ENCODE peak calls at places on chromosome 11, in nine cellular contexts. One of them, this sample, is unnamed.
A peak's percentile ranks its signal among the peaks of the same experiment; 100 is the strongest.

GRCh38 chr11:7672960-7673723 is at the start of gene CYB5R2:
- DNase-seq in left lung: peak; percentile 91
- DNase-seq in endodermal cell: peak; percentile 92
- DNase-seq in upper lobe of left lung: peak; percentile 94
- DNase-seq in left ventricle myocardium inferior: peak; percentile 76
- DNase-seq in ovary: peak; percentile 90
- DNase-seq in naive thymus-derived CD4-positive, alpha-beta T cell: peak; percentile 29
- DNase-seq in CD8-positive, alpha-beta T cell: no peak
- DNase-seq in tibial artery: peak; percentile 85
- DNase-seq in this sample: no peak

GRCh38 chr11:60485987-60486386 is 6.6 kb upstream of the MS4A12 start:
- DNase-seq in endodermal cell: peak; percentile 80
- DNase-seq in tibial artery: no peak
- DNase-seq in upper lobe of left lung: no peak
- DNase-seq in naive thymus-derived CD4-positive, alpha-beta T cell: no peak
- DNase-seq in left lung: no peak
- DNase-seq in ovary: no peak
- DNase-seq in CD8-positive, alpha-beta T cell: no peak
- DNase-seq in left ventricle myocardium inferior: no peak
- DNase-seq in this sample: peak; percentile 75

GRCh38 chr11:31968774-31969433 is 122.0 kb upstream of the RCN1 start:
- DNase-seq in tibial artery: no peak
- DNase-seq in CD8-positive, alpha-beta T cell: no peak
- DNase-seq in left ventricle myocardium inferior: no peak
- DNase-seq in left lung: no peak
- DNase-seq in naive thymus-derived CD4-positive, alpha-beta T cell: no peak
- DNase-seq in ovary: no peak
- DNase-seq in upper lobe of left lung: no peak
- DNase-seq in endodermal cell: no peak
- DNase-seq in this sample: no peak

GRCh38 chr11:128603003-128603715 is 15.8 kb upstream of the ETS1 start:
- DNase-seq in upper lobe of left lung: no peak
- DNase-seq in endodermal cell: peak; percentile 24
- DNase-seq in naive thymus-derived CD4-positive, alpha-beta T cell: no peak
- DNase-seq in ovary: no peak
- DNase-seq in left ventricle myocardium inferior: no peak
- DNase-seq in CD8-positive, alpha-beta T cell: no peak
- DNase-seq in left lung: no peak
- DNase-seq in tibial artery: no peak
- DNase-seq in this sample: no peak

GRCh38 chr11:64000740-64001514 is 14.7 kb downstream of the OTUB1 start:
- DNase-seq in ovary: no peak
- DNase-seq in upper lobe of left lung: peak; percentile 83
- DNase-seq in CD8-positive, alpha-beta T cell: no peak
- DNase-seq in naive thymus-derived CD4-positive, alpha-beta T cell: no peak
- DNase-seq in left lung: no peak
- DNase-seq in left ventricle myocardium inferior: no peak
- DNase-seq in endodermal cell: no peak
- DNase-seq in tibial artery: no peak
- DNase-seq in this sample: no peak

GRCh38 chr11:113465786-113466185 is 9.4 kb downstream of the DRD2 start:
- DNase-seq in naive thymus-derived CD4-positive, alpha-beta T cell: no peak
- DNase-seq in CD8-positive, alpha-beta T cell: no peak
- DNase-seq in ovary: no peak
- DNase-seq in upper lobe of left lung: no peak
- DNase-seq in left lung: no peak
- DNase-seq in endodermal cell: peak; percentile 2
- DNase-seq in tibial artery: no peak
- DNase-seq in left ventricle myocardium inferior: no peak
- DNase-seq in this sample: no peak

GRCh38 chr11:1085440-1086170 is 10.9 kb downstream of the MUC2 start:
- DNase-seq in naive thymus-derived CD4-positive, alpha-beta T cell: no peak
- DNase-seq in endodermal cell: no peak
- DNase-seq in CD8-positive, alpha-beta T cell: no peak
- DNase-seq in left ventricle myocardium inferior: peak; percentile 13
- DNase-seq in ovary: peak; percentile 22
- DNase-seq in left lung: peak; percentile 79
- DNase-seq in tibial artery: peak; percentile 60
- DNase-seq in upper lobe of left lung: peak; percentile 78
- DNase-seq in this sample: no peak

GRCh38 chr11:96045622-96046456 is 121.9 kb upstream of the MTMR2 start:
- DNase-seq in left ventricle myocardium inferior: peak; percentile 21
- DNase-seq in naive thymus-derived CD4-positive, alpha-beta T cell: no peak
- DNase-seq in tibial artery: peak; percentile 81
- DNase-seq in upper lobe of left lung: no peak
- DNase-seq in CD8-positive, alpha-beta T cell: no peak
- DNase-seq in ovary: peak; percentile 69
- DNase-seq in endodermal cell: peak; percentile 86
- DNase-seq in left lung: no peak
- DNase-seq in this sample: peak; percentile 25

GRCh38 chr11:35567737-35568465 is 42.5 kb upstream of the PAMR1 start:
- DNase-seq in CD8-positive, alpha-beta T cell: no peak
- DNase-seq in tibial artery: no peak
- DNase-seq in left lung: no peak
- DNase-seq in naive thymus-derived CD4-positive, alpha-beta T cell: no peak
- DNase-seq in upper lobe of left lung: no peak
- DNase-seq in left ventricle myocardium inferior: no peak
- DNase-seq in ovary: no peak
- DNase-seq in endodermal cell: peak; percentile 76
- DNase-seq in this sample: no peak

GRCh38 chr11:19615503-19615902 is 97.1 kb upstream of the NAV2 start:
- DNase-seq in tibial artery: no peak
- DNase-seq in CD8-positive, alpha-beta T cell: no peak
- DNase-seq in left ventricle myocardium inferior: no peak
- DNase-seq in upper lobe of left lung: no peak
- DNase-seq in left lung: no peak
- DNase-seq in endodermal cell: no peak
- DNase-seq in naive thymus-derived CD4-positive, alpha-beta T cell: no peak
- DNase-seq in ovary: no peak
- DNase-seq in this sample: no peak

GRCh38 chr11:131583823-131584222 is 213.4 kb downstream of the NTM start:
- DNase-seq in naive thymus-derived CD4-positive, alpha-beta T cell: no peak
- DNase-seq in tibial artery: no peak
- DNase-seq in left ventricle myocardium inferior: no peak
- DNase-seq in CD8-positive, alpha-beta T cell: no peak
- DNase-seq in upper lobe of left lung: no peak
- DNase-seq in endodermal cell: no peak
- DNase-seq in ovary: no peak
- DNase-seq in left lung: no peak
- DNase-seq in this sample: no peak

GRCh38 chr11:62881579-62882427 is 1.1 kb downstream of the SLC3A2 start:
- DNase-seq in naive thymus-derived CD4-positive, alpha-beta T cell: peak; percentile 91
- DNase-seq in left ventricle myocardium inferior: peak; percentile 90
- DNase-seq in left lung: peak; percentile 97
- DNase-seq in CD8-positive, alpha-beta T cell: peak; percentile 95
- DNase-seq in tibial artery: peak; percentile 98
- DNase-seq in endodermal cell: no peak
- DNase-seq in upper lobe of left lung: no peak
- DNase-seq in ovary: peak; percentile 95
- DNase-seq in this sample: peak; percentile 97

GRCh38 chr11:44711772-44712608 is 14.8 kb upstream of the TSPAN18 start:
- DNase-seq in endodermal cell: peak; percentile 77
- DNase-seq in left lung: no peak
- DNase-seq in tibial artery: no peak
- DNase-seq in upper lobe of left lung: peak; percentile 28
- DNase-seq in CD8-positive, alpha-beta T cell: no peak
- DNase-seq in left ventricle myocardium inferior: no peak
- DNase-seq in ovary: no peak
- DNase-seq in naive thymus-derived CD4-positive, alpha-beta T cell: no peak
- DNase-seq in this sample: no peak

GRCh38 chr11:67256477-67256876 is 9.8 kb upstream of the GRK2 start:
- DNase-seq in tibial artery: no peak
- DNase-seq in naive thymus-derived CD4-positive, alpha-beta T cell: no peak
- DNase-seq in endodermal cell: no peak
- DNase-seq in left lung: no peak
- DNase-seq in left ventricle myocardium inferior: no peak
- DNase-seq in upper lobe of left lung: no peak
- DNase-seq in ovary: no peak
- DNase-seq in CD8-positive, alpha-beta T cell: no peak
- DNase-seq in this sample: no peak

GRCh38 chr11:117282956-117283355 is 8.2 kb upstream of the BACE1-AS start:
- DNase-seq in CD8-positive, alpha-beta T cell: no peak
- DNase-seq in left lung: no peak
- DNase-seq in naive thymus-derived CD4-positive, alpha-beta T cell: no peak
- DNase-seq in upper lobe of left lung: no peak
- DNase-seq in endodermal cell: peak; percentile 7
- DNase-seq in ovary: no peak
- DNase-seq in tibial artery: no peak
- DNase-seq in left ventricle myocardium inferior: no peak
- DNase-seq in this sample: no peak

GRCh38 chr11:9056467-9056866 is 34.9 kb downstream of the SCUBE2 start:
- DNase-seq in naive thymus-derived CD4-positive, alpha-beta T cell: no peak
- DNase-seq in CD8-positive, alpha-beta T cell: no peak
- DNase-seq in ovary: no peak
- DNase-seq in left lung: no peak
- DNase-seq in endodermal cell: no peak
- DNase-seq in tibial artery: no peak
- DNase-seq in left ventricle myocardium inferior: no peak
- DNase-seq in upper lobe of left lung: no peak
- DNase-seq in this sample: no peak

GRCh38 chr11:45468265-45468856 is 182.2 kb upstream of the SYT13 start:
- DNase-seq in left lung: no peak
- DNase-seq in upper lobe of left lung: no peak
- DNase-seq in left ventricle myocardium inferior: no peak
- DNase-seq in naive thymus-derived CD4-positive, alpha-beta T cell: no peak
- DNase-seq in ovary: no peak
- DNase-seq in tibial artery: no peak
- DNase-seq in endodermal cell: peak; percentile 70
- DNase-seq in CD8-positive, alpha-beta T cell: no peak
- DNase-seq in this sample: no peak

GRCh38 chr11:134636071-134636470 is 224.0 kb upstream of the B3GAT1 start:
- DNase-seq in endodermal cell: peak; percentile 33
- DNase-seq in naive thymus-derived CD4-positive, alpha-beta T cell: no peak
- DNase-seq in left ventricle myocardium inferior: no peak
- DNase-seq in CD8-positive, alpha-beta T cell: no peak
- DNase-seq in tibial artery: peak; percentile 61
- DNase-seq in ovary: no peak
- DNase-seq in left lung: no peak
- DNase-seq in upper lobe of left lung: peak; percentile 76
- DNase-seq in this sample: no peak

GRCh38 chr11:46264030-46264429 is 13.4 kb upstream of the CREB3L1 start:
- DNase-seq in upper lobe of left lung: no peak
- DNase-seq in left lung: no peak
- DNase-seq in endodermal cell: no peak
- DNase-seq in naive thymus-derived CD4-positive, alpha-beta T cell: no peak
- DNase-seq in tibial artery: no peak
- DNase-seq in left ventricle myocardium inferior: no peak
- DNase-seq in ovary: no peak
- DNase-seq in CD8-positive, alpha-beta T cell: no peak
- DNase-seq in this sample: no peak

DNA sequence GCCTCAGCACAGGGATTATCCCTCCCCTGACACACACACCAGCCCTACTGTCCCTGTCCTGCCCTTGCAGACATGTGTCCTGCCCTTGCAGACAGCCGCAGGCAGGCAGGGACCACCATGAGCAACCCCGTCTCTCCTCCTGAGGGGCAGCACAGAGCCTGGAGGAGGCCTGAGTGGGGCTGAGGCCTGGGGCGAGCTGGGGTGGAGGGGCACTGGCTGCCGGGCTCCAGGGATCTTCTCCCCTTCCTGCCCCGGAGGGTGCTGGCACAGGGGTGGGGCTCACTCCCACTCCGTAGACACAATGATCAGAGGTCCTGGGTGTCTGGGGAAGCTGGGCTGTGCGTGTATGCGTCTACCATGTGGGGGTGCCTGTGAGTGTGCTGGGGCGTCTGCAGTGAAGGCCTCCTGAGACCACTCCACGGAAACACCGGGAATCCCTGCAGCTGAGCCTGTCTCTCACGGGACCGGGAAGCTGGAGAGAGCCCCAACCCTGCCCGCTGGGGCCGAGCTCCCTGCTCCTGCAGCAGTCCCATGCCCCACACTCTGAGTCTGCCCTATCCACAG is 549 bp downstream of the TSPAN32 start:
- DNase-seq in endodermal cell: peak; percentile 53
- DNase-seq in ovary: peak; percentile 26
- DNase-seq in CD8-positive, alpha-beta T cell: peak; percentile 73
- DNase-seq in upper lobe of left lung: peak; percentile 76
- DNase-seq in tibial artery: no peak
- DNase-seq in left ventricle myocardium inferior: no peak
- DNase-seq in naive thymus-derived CD4-positive, alpha-beta T cell: no peak
- DNase-seq in left lung: peak; percentile 79
- DNase-seq in this sample: no peak
- H3K4me1 ChIP-seq in endodermal cell: no peaks in the 10 kb centered on the region
- H3K4me1 ChIP-seq in ovary: peaks cover 24% of the 10 kb centered on the region
- H3K4me1 ChIP-seq in CD8-positive, alpha-beta T cell: peaks cover 72% of the 10 kb centered on the region
- H3K4me1 ChIP-seq in upper lobe of left lung: peaks cover 72% of the 10 kb centered on the region
- H3K4me1 ChIP-seq in tibial artery: no peaks in the 10 kb centered on the region
- H3K4me1 ChIP-seq in left ventricle myocardium inferior: peaks cover 58% of the 10 kb centered on the region
- H3K4me1 ChIP-seq in naive thymus-derived CD4-positive, alpha-beta T cell: peaks cover 50% of the 10 kb centered on the region
- H3K4me1 ChIP-seq in left lung: peaks cover 69% of the 10 kb centered on the region
- H3K4me1 ChIP-seq in this sample: no peaks in the 10 kb centered on the region

GRCh38 chr11:130145328-130145812 is 14.2 kb upstream of the ST14 start:
- DNase-seq in left ventricle myocardium inferior: no peak
- DNase-seq in left lung: no peak
- DNase-seq in CD8-positive, alpha-beta T cell: no peak
- DNase-seq in naive thymus-derived CD4-positive, alpha-beta T cell: no peak
- DNase-seq in endodermal cell: no peak
- DNase-seq in tibial artery: peak; percentile 9
- DNase-seq in ovary: no peak
- DNase-seq in upper lobe of left lung: no peak
- DNase-seq in this sample: no peak
- H3K4me3 ChIP-seq in left ventricle myocardium inferior: no peak overlapping the region
- H3K4me3 ChIP-seq in left lung: no peak overlapping the region
- H3K4me3 ChIP-seq in CD8-positive, alpha-beta T cell: no peak overlapping the region
- H3K4me3 ChIP-seq in naive thymus-derived CD4-positive, alpha-beta T cell: no peak overlapping the region
- H3K4me3 ChIP-seq in endodermal cell: no peak overlapping the region
- H3K4me3 ChIP-seq in tibial artery: no peak overlapping the region
- H3K4me3 ChIP-seq in ovary: no peak overlapping the region
- H3K4me3 ChIP-seq in upper lobe of left lung: no peak overlapping the region
- H3K4me3 ChIP-seq in this sample: no peak overlapping the region

DNA sequence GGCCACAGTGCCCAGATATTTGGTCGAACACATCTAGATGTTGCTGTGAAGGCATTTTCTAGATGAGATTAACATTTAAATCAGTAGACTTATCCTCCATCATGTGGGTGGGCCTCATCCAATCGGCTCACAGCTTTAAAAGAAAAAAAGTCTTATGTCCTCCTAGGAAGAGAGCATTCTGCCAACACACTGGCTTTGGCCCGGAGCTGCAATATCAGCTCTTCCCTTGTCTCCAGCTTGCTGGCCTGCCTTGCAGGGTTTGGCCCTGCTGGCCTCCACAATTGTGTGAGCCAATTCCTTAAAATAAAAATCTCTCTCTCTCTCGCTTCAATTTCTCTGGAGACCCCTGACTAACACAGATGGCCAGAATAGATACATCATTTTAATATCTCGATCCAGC is 13.1 kb upstream of the ABCC8 start:
- DNase-seq in endodermal cell: no peak
- DNase-seq in CD8-positive, alpha-beta T cell: no peak
- DNase-seq in left lung: no peak
- DNase-seq in naive thymus-derived CD4-positive, alpha-beta T cell: no peak
- DNase-seq in left ventricle myocardium inferior: no peak
- DNase-seq in ovary: no peak
- DNase-seq in upper lobe of left lung: no peak
- DNase-seq in tibial artery: no peak
- DNase-seq in this sample: no peak
- H3K4me1 ChIP-seq in endodermal cell: no peaks in the 10 kb centered on the region
- H3K4me1 ChIP-seq in CD8-positive, alpha-beta T cell: no peaks in the 10 kb centered on the region
- H3K4me1 ChIP-seq in left lung: no peaks in the 10 kb centered on the region
- H3K4me1 ChIP-seq in naive thymus-derived CD4-positive, alpha-beta T cell: no peaks in the 10 kb centered on the region
- H3K4me1 ChIP-seq in left ventricle myocardium inferior: no peaks in the 10 kb centered on the region
- H3K4me1 ChIP-seq in ovary: no peaks in the 10 kb centered on the region
- H3K4me1 ChIP-seq in upper lobe of left lung: no peaks in the 10 kb centered on the region
- H3K4me1 ChIP-seq in tibial artery: no peaks in the 10 kb centered on the region
- H3K4me1 ChIP-seq in this sample: no peaks in the 10 kb centered on the region

GRCh38 chr11:15390857-15391256 is 276.1 kb downstream of the INSC start:
- DNase-seq in ovary: no peak
- DNase-seq in CD8-positive, alpha-beta T cell: no peak
- DNase-seq in endodermal cell: no peak
- DNase-seq in tibial artery: no peak
- DNase-seq in left lung: no peak
- DNase-seq in naive thymus-derived CD4-positive, alpha-beta T cell: no peak
- DNase-seq in left ventricle myocardium inferior: no peak
- DNase-seq in upper lobe of left lung: no peak
- DNase-seq in this sample: no peak
- H3K4me3 ChIP-seq in ovary: no peak overlapping the region
- H3K4me3 ChIP-seq in CD8-positive, alpha-beta T cell: no peak overlapping the region
- H3K4me3 ChIP-seq in endodermal cell: no peak overlapping the region
- H3K4me3 ChIP-seq in tibial artery: no peak overlapping the region
- H3K4me3 ChIP-seq in left lung: no peak overlapping the region
- H3K4me3 ChIP-seq in naive thymus-derived CD4-positive, alpha-beta T cell: no peak overlapping the region
- H3K4me3 ChIP-seq in left ventricle myocardium inferior: no peak overlapping the region
- H3K4me3 ChIP-seq in upper lobe of left lung: no peak overlapping the region
- H3K4me3 ChIP-seq in this sample: no peak overlapping the region